ENCODE peak calls at places on chromosomes 5 and 9, in four cellular contexts. Y, E, I and U are unnamed samples.

GRCh38 chr5:95417971-95418370 is 26.8 kb downstream of the FAM81B start:
- DNase-seq in I (no peak), Y (no peak), E (no peak), U (no peak)

GRCh38 chr9:81317223-81317622 is 372.1 kb downstream of the TLE1 start:
- DNase-seq in E (no peak), I (no peak), Y (no peak), U (no peak)

GRCh38 chr9:81264516-81264915 is 424.8 kb downstream of the TLE1 start:
- DNase-seq in I (peak; percentile 36), E (no peak), Y (no peak), U (no peak)

GRCh38 chr9:94449486-94449885 is 105.4 kb upstream of the PCAT7 start:
- DNase-seq in Y (no peak), I (no peak), E (peak; percentile 39), U (no peak)

GRCh38 chr5:81241961-81242648 is 9.0 kb downstream of the CKMT2 start:
- DNase-seq in Y (no peak), I (no peak), E (no peak), U (no peak)

GRCh38 chr5:122311888-122312669 is at the start of gene SNCAIP:
- DNase-seq in E (no peak), Y (no peak), I (peak; percentile 14), U (peak; percentile 77)

GRCh38 chr5:163649522-163649921 is 144.1 kb downstream of the MAT2B start:
- DNase-seq in I (no peak), E (no peak), Y (no peak), U (no peak)

GRCh38 chr9:124453586-124454191 is 3.4 kb downstream of the ADGRD2 start:
- DNase-seq in I (no peak), E (no peak), Y (no peak), U (no peak)

GRCh38 chr9:15722888-15723287 is 170.0 kb downstream of the CCDC171 start:
- DNase-seq in E (no peak), I (no peak), Y (no peak), U (no peak)

GRCh38 chr9:137178201-137178938 is 6.5 kb upstream of the TMEM210 start:
- DNase-seq in Y (no peak), I (no peak), E (no peak), U (no peak)

GRCh38 chr5:177133119-177133844 is at the start of gene NSD1:
- DNase-seq in E (peak; percentile 98), Y (peak; percentile 91), I (peak; percentile 87), U (peak; percentile 93)

GRCh38 chr9:27599102-27599501 is 25.8 kb upstream of the C9orf72 start:
- DNase-seq in Y (no peak), I (no peak), E (no peak), U (no peak)

GRCh38 chr9:13274901-13275641 is 4.4 kb downstream of the MPDZ start:
- DNase-seq in E (no peak), I (no peak), Y (no peak), U (no peak)

GRCh38 chr9:441131-441530 is 226.5 kb downstream of the DOCK8 start:
- DNase-seq in E (no peak), Y (no peak), I (no peak), U (no peak)

GRCh38 chr9:438066-438465 is 223.4 kb downstream of the DOCK8 start:
- DNase-seq in Y (no peak), E (no peak), I (no peak), U (no peak)

GRCh38 chr9:437066-438015 is 222.7 kb downstream of the DOCK8 start:
- DNase-seq in Y (no peak), I (no peak), E (no peak), U (no peak)

GRCh38 chr9:444528-444927 is 229.9 kb downstream of the DOCK8 start:
- DNase-seq in I (no peak), E (no peak), Y (peak; percentile 35), U (no peak)

GRCh38 chr9:438961-439768 is 224.5 kb downstream of the DOCK8 start:
- DNase-seq in E (no peak), Y (no peak), I (no peak), U (no peak)
- H3K4me3 ChIP-seq in E (no peak overlapping the region), Y (no peak overlapping the region), I (no peak overlapping the region), U (no peak overlapping the region)

DNA sequence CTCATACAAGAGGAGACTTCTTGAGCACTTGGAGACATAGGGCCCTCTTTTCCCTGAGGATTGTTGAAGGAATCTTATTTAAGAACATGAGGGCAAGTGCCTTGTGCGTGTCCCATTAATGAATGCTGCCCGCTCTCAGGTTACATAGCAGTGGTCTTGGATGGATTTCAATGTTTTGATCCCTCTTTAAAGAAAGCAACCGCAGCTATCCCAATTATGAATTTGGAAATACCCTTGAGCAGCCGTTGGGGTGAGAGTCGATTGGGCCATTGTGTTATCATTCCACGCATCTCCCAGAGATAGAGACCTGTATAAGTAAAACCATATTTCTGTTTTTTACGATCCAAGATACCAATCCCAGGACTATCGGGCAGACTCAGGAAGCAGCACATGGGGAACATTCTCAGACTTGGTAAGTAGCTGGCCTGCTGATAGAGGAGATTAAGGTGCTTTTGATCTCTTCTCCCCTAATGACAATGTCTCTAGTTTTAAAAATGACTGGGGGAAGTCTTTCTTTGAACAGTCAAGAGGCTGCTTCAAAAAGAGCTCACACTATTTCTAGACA is 145.3 kb downstream of the MACROH2A1 start:
- DNase-seq in E (no peak), Y (no peak), I (no peak), U (no peak)
- H3K27ac ChIP-seq in E (no peak overlapping the region), Y (no peak overlapping the region), I (no peak overlapping the region), U (no peak overlapping the region)

DNA sequence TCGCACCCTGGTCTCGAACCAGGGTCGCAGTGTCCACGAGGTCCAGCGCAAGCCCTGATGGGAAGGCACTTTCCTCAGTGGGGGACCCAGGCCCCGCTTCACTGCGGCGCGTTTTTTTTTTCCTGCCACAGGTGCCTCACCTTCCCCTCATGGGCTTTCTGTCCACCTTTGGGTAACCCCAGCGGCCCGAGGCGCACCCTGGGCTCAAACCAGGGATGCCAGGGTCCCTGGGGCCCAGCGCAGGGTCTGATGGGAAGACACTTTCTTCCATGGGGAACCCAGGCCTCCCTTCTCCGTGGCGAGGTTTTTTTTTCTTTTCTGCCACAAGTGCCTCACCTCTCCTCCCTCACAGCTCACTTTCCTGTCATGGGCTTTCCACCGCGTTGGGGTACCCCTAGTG is 1269.9 kb downstream of the FOXD4L5 start:
- DNase-seq in Y (no peak), I (no peak), E (no peak), U (no peak)
- H3K4me3 ChIP-seq in Y (no peak overlapping the region), I (no peak overlapping the region), E (no peak overlapping the region), U (no peak overlapping the region)

GRCh38 chr9:69900406-69900805 is 79.8 kb downstream of the CFAP95 start:
- DNase-seq in Y (no peak), E (no peak), I (no peak), U (no peak)

GRCh38 chr9:69895185-69895584 is 74.6 kb downstream of the CFAP95 start:
- DNase-seq in I (no peak), Y (no peak), E (no peak), U (no peak)

GRCh38 chr9:69895659-69896058 is 75.0 kb downstream of the CFAP95 start:
- DNase-seq in E (no peak), Y (no peak), I (no peak), U (no peak)

GRCh38 chr9:69898714-69899209 is 78.1 kb downstream of the CFAP95 start:
- DNase-seq in Y (no peak), I (no peak), E (no peak), U (no peak)

GRCh38 chr9:69899491-69899890 is 78.9 kb downstream of the CFAP95 start:
- DNase-seq in Y (no peak), I (no peak), E (no peak), U (no peak)
- H3K27ac ChIP-seq in Y (no peak overlapping the region), I (no peak overlapping the region), E (no peak overlapping the region), U (no peak overlapping the region)

DNA sequence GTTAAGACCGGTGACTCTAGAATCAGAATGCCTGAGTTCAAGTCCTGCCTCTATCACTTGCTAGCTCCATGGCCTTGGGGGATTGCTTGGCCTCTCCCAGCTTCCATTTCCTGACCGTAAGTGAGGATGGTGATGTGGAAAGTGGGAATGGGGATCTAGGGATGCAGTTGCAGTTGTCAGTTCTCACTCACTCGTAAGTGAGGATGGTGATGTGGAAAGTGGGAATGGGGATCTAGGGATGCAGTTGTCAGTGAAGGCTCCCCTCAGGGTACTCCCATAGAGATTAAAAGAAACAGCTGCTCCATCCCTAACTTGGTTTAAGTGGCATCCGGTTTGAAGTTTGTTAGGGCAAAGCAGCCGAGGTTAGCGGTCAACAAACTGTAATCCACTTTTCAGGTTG is 3.0 kb upstream of the IL9 start:
- DNase-seq in E (no peak), Y (no peak), I (no peak), U (no peak)
- H3K4me3 ChIP-seq in E (no peak overlapping the region), Y (no peak overlapping the region), I (no peak overlapping the region), U (no peak overlapping the region)

DNA sequence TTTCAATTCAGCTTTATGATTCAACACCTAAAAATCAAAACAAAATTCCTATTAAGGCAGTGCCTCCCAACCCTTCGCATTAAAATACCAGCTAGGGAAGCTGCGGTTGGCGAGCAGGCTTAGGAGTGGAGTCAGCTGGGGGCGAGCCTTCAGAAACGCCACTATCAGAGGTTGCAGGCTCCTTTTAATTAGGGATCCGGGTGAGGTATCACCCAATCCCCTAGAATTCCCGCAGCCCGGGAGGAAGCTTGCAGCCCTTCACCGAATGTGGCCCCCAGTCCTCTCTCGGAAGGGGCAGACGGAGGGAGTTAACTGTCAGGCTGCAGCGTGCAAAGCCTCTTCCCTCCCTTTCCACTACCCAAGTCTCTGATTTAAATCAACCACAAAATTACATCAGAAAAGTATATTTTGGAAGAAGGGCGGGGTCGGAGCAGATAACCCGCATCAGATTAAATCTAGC is 1.7 kb downstream of the STC2 start:
- DNase-seq in E (no peak), Y (no peak), I (no peak), U (no peak)
- H3K27ac ChIP-seq in E (no peak overlapping the region), Y (no peak overlapping the region), I (peak overlapping the region; percentile 31), U (no peak overlapping the region)

DNA sequence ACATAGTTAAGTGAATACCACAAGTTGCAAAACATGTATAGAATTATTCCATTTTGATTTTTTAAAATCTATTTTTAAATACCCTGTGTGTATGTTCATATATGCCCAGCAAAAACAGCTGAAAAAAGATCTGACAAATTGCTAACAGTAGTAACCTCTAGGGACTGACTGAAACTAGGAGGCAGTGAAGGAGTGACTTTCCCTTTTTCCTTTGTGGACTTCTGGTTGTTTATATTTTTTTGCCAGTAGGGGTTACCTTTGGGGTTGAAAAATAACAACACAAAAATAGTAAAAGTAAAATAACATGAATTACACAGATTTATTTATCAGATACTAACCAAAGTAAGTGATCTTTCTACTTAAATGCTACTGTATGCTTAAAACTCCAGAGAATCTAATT is 2.9 kb downstream of the MEGF9 start:
- DNase-seq in I (no peak), Y (no peak), E (no peak), U (no peak)
- H3K4me3 ChIP-seq in I (no peak overlapping the region), Y (no peak overlapping the region), E (peak overlapping the region; percentile 84), U (peak overlapping the region; percentile 91)